ENCODE peak calls at places on chromosomes 4 and X, in eight cellular contexts. One of them, this sample, is unnamed. For H3K27me3, the result is how much of the 10 kb centered on the place peaks cover.

GRCh38 chrX:134537179-134537945 is 77.4 kb downstream of the HPRT1 start:
- DNase-seq in MG63: no peak
- DNase-seq in hepatocyte: peak
- DNase-seq in GM23338: no peak
- DNase-seq in neural progenitor cell: no peak
- DNase-seq in dorsolateral prefrontal cortex: no peak
- DNase-seq in CD8-positive, alpha-beta T cell: no peak
- DNase-seq in left ventricle myocardium inferior: no peak
- DNase-seq in this sample: peak

GRCh38 chrX:127243654-127244053 is 424.1 kb downstream of the PRR32 start:
- DNase-seq in dorsolateral prefrontal cortex: no peak
- DNase-seq in left ventricle myocardium inferior: no peak
- DNase-seq in GM23338: no peak
- DNase-seq in CD8-positive, alpha-beta T cell: no peak
- DNase-seq in MG63: no peak
- DNase-seq in hepatocyte: no peak
- DNase-seq in neural progenitor cell: no peak
- DNase-seq in this sample: no peak

GRCh38 chr4:82790060-82790660 is 8.4 kb downstream of the SCD5 start:
- DNase-seq in hepatocyte: no peak
- DNase-seq in CD8-positive, alpha-beta T cell: no peak
- DNase-seq in dorsolateral prefrontal cortex: peak
- DNase-seq in left ventricle myocardium inferior: no peak
- DNase-seq in GM23338: no peak
- DNase-seq in neural progenitor cell: no peak
- DNase-seq in MG63: no peak
- DNase-seq in this sample: no peak

GRCh38 chr4:104262678-104263077 is 232.0 kb downstream of the CXXC4 start:
- DNase-seq in left ventricle myocardium inferior: no peak
- DNase-seq in GM23338: no peak
- DNase-seq in MG63: no peak
- DNase-seq in CD8-positive, alpha-beta T cell: no peak
- DNase-seq in dorsolateral prefrontal cortex: no peak
- DNase-seq in neural progenitor cell: no peak
- DNase-seq in hepatocyte: no peak
- DNase-seq in this sample: no peak

GRCh38 chr4:168736831-168737230 is 240.0 kb downstream of the PALLD start:
- DNase-seq in CD8-positive, alpha-beta T cell: no peak
- DNase-seq in dorsolateral prefrontal cortex: no peak
- DNase-seq in MG63: no peak
- DNase-seq in GM23338: no peak
- DNase-seq in neural progenitor cell: no peak
- DNase-seq in left ventricle myocardium inferior: no peak
- DNase-seq in hepatocyte: no peak
- DNase-seq in this sample: no peak

GRCh38 chrX:36978886-36979285 is 29.3 kb upstream of the FAM47C start:
- DNase-seq in MG63: no peak
- DNase-seq in neural progenitor cell: no peak
- DNase-seq in hepatocyte: no peak
- DNase-seq in dorsolateral prefrontal cortex: no peak
- DNase-seq in left ventricle myocardium inferior: no peak
- DNase-seq in GM23338: no peak
- DNase-seq in CD8-positive, alpha-beta T cell: no peak
- DNase-seq in this sample: no peak

GRCh38 chr4:88137112-88137511 is 21.3 kb downstream of the ABCG2 start:
- DNase-seq in CD8-positive, alpha-beta T cell: no peak
- DNase-seq in dorsolateral prefrontal cortex: no peak
- DNase-seq in MG63: peak
- DNase-seq in hepatocyte: no peak
- DNase-seq in left ventricle myocardium inferior: no peak
- DNase-seq in GM23338: no peak
- DNase-seq in neural progenitor cell: no peak
- DNase-seq in this sample: no peak

GRCh38 chrX:76253432-76253831 is 80.6 kb downstream of the PBDC1 start:
- DNase-seq in MG63: peak
- DNase-seq in CD8-positive, alpha-beta T cell: no peak
- DNase-seq in neural progenitor cell: peak
- DNase-seq in GM23338: peak
- DNase-seq in dorsolateral prefrontal cortex: no peak
- DNase-seq in hepatocyte: peak
- DNase-seq in left ventricle myocardium inferior: no peak
- DNase-seq in this sample: no peak

GRCh38 chrX:9739130-9739529 is 26.5 kb downstream of the GPR143 start:
- DNase-seq in CD8-positive, alpha-beta T cell: no peak
- DNase-seq in MG63: no peak
- DNase-seq in hepatocyte: no peak
- DNase-seq in neural progenitor cell: no peak
- DNase-seq in GM23338: no peak
- DNase-seq in left ventricle myocardium inferior: no peak
- DNase-seq in dorsolateral prefrontal cortex: no peak
- DNase-seq in this sample: no peak

GRCh38 chr4:140426610-140427103 is 791 bp downstream of the CLGN start:
- DNase-seq in MG63: peak
- DNase-seq in left ventricle myocardium inferior: peak
- DNase-seq in CD8-positive, alpha-beta T cell: no peak
- DNase-seq in dorsolateral prefrontal cortex: no peak
- DNase-seq in neural progenitor cell: peak
- DNase-seq in hepatocyte: peak
- DNase-seq in GM23338: peak
- DNase-seq in this sample: no peak

GRCh38 chrX:427812-428725 is 41.4 kb upstream of the PPP2R3B start:
- DNase-seq in hepatocyte: peak
- DNase-seq in CD8-positive, alpha-beta T cell: no peak
- DNase-seq in MG63: peak
- DNase-seq in left ventricle myocardium inferior: no peak
- DNase-seq in neural progenitor cell: peak
- DNase-seq in dorsolateral prefrontal cortex: no peak
- DNase-seq in GM23338: peak
- DNase-seq in this sample: no peak

GRCh38 chrX:85244411-85245210 is 820 bp downstream of the ZNF711 start:
- DNase-seq in MG63: peak
- DNase-seq in left ventricle myocardium inferior: no peak
- DNase-seq in neural progenitor cell: peak
- DNase-seq in CD8-positive, alpha-beta T cell: no peak
- DNase-seq in dorsolateral prefrontal cortex: no peak
- DNase-seq in GM23338: peak
- DNase-seq in hepatocyte: peak
- DNase-seq in this sample: no peak

GRCh38 chr4:152635876-152636275 is 43.9 kb downstream of the TMEM154 start:
- DNase-seq in left ventricle myocardium inferior: no peak
- DNase-seq in MG63: no peak
- DNase-seq in hepatocyte: no peak
- DNase-seq in neural progenitor cell: no peak
- DNase-seq in GM23338: no peak
- DNase-seq in dorsolateral prefrontal cortex: no peak
- DNase-seq in CD8-positive, alpha-beta T cell: no peak
- DNase-seq in this sample: no peak

GRCh38 chrX:154780968-154781367 is 18.3 kb downstream of the DKC1 start:
- DNase-seq in CD8-positive, alpha-beta T cell: no peak
- DNase-seq in hepatocyte: no peak
- DNase-seq in left ventricle myocardium inferior: no peak
- DNase-seq in neural progenitor cell: no peak
- DNase-seq in MG63: no peak
- DNase-seq in GM23338: no peak
- DNase-seq in dorsolateral prefrontal cortex: no peak
- DNase-seq in this sample: no peak

GRCh38 chrX:154774622-154775021 is 12.0 kb downstream of the DKC1 start:
- DNase-seq in neural progenitor cell: no peak
- DNase-seq in dorsolateral prefrontal cortex: no peak
- DNase-seq in CD8-positive, alpha-beta T cell: no peak
- DNase-seq in left ventricle myocardium inferior: no peak
- DNase-seq in hepatocyte: no peak
- DNase-seq in MG63: no peak
- DNase-seq in GM23338: no peak
- DNase-seq in this sample: no peak

GRCh38 chrX:154779261-154779660 is 16.6 kb downstream of the DKC1 start:
- DNase-seq in neural progenitor cell: no peak
- DNase-seq in left ventricle myocardium inferior: no peak
- DNase-seq in dorsolateral prefrontal cortex: no peak
- DNase-seq in hepatocyte: no peak
- DNase-seq in CD8-positive, alpha-beta T cell: no peak
- DNase-seq in MG63: no peak
- DNase-seq in GM23338: no peak
- DNase-seq in this sample: no peak

GRCh38 chrX:154775611-154776349 is 13.1 kb downstream of the DKC1 start:
- DNase-seq in left ventricle myocardium inferior: peak
- DNase-seq in hepatocyte: no peak
- DNase-seq in GM23338: no peak
- DNase-seq in MG63: peak
- DNase-seq in dorsolateral prefrontal cortex: peak
- DNase-seq in neural progenitor cell: no peak
- DNase-seq in CD8-positive, alpha-beta T cell: no peak
- DNase-seq in this sample: no peak

DNA sequence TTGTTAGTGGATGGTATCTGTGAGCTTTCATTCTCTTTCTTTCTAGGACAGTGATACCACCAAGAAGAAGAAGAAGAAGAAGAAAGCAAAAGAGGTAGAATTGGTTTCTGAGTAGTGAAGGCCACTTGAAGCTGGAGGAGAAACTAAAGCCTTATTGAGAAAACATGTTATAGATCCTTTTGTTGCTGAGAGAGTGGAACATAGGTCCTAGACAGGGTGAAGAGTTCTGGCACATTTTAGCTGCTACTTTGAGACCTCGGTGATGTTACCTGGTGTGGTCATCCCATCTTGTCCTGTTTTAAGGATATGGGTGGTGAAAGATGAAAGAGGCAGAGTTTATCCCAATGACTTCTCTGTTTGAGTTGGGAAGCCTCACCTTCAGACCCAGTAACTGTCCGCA is 14.1 kb downstream of the DKC1 start:
- DNase-seq in left ventricle myocardium inferior: no peak
- DNase-seq in hepatocyte: no peak
- DNase-seq in neural progenitor cell: no peak
- DNase-seq in dorsolateral prefrontal cortex: no peak
- DNase-seq in CD8-positive, alpha-beta T cell: no peak
- DNase-seq in GM23338: no peak
- DNase-seq in MG63: no peak
- DNase-seq in this sample: no peak
- H3K27me3 ChIP-seq in left ventricle myocardium inferior: under half
- H3K27me3 ChIP-seq in hepatocyte: under half
- H3K27me3 ChIP-seq in neural progenitor cell: under half
- H3K27me3 ChIP-seq in dorsolateral prefrontal cortex: under half
- H3K27me3 ChIP-seq in CD8-positive, alpha-beta T cell: under half
- H3K27me3 ChIP-seq in GM23338: under half
- H3K27me3 ChIP-seq in MG63: under half
- H3K27me3 ChIP-seq in this sample: under half

GRCh38 chrX:16457239-16457638 is 192.7 kb upstream of the S100G start:
- DNase-seq in left ventricle myocardium inferior: no peak
- DNase-seq in GM23338: no peak
- DNase-seq in neural progenitor cell: no peak
- DNase-seq in hepatocyte: no peak
- DNase-seq in dorsolateral prefrontal cortex: no peak
- DNase-seq in CD8-positive, alpha-beta T cell: no peak
- DNase-seq in MG63: no peak
- DNase-seq in this sample: no peak

GRCh38 chrX:16451331-16451730 is 198.6 kb upstream of the S100G start:
- DNase-seq in CD8-positive, alpha-beta T cell: no peak
- DNase-seq in left ventricle myocardium inferior: no peak
- DNase-seq in GM23338: no peak
- DNase-seq in dorsolateral prefrontal cortex: no peak
- DNase-seq in hepatocyte: peak
- DNase-seq in neural progenitor cell: no peak
- DNase-seq in MG63: no peak
- DNase-seq in this sample: no peak
- H3K27me3 ChIP-seq in CD8-positive, alpha-beta T cell: under half
- H3K27me3 ChIP-seq in left ventricle myocardium inferior: under half
- H3K27me3 ChIP-seq in GM23338: under half
- H3K27me3 ChIP-seq in dorsolateral prefrontal cortex: under half
- H3K27me3 ChIP-seq in hepatocyte: under half
- H3K27me3 ChIP-seq in neural progenitor cell: under half
- H3K27me3 ChIP-seq in MG63: under half
- H3K27me3 ChIP-seq in this sample: under half

GRCh38 chrX:137427061-137427778 is 138.7 kb upstream of the ZIC3 start:
- DNase-seq in hepatocyte: no peak
- DNase-seq in MG63: no peak
- DNase-seq in CD8-positive, alpha-beta T cell: no peak
- DNase-seq in dorsolateral prefrontal cortex: no peak
- DNase-seq in GM23338: peak
- DNase-seq in neural progenitor cell: peak
- DNase-seq in left ventricle myocardium inferior: no peak
- DNase-seq in this sample: no peak

GRCh38 chrX:137425273-137425902 is 140.5 kb upstream of the ZIC3 start:
- DNase-seq in hepatocyte: no peak
- DNase-seq in MG63: no peak
- DNase-seq in GM23338: peak
- DNase-seq in left ventricle myocardium inferior: no peak
- DNase-seq in dorsolateral prefrontal cortex: no peak
- DNase-seq in CD8-positive, alpha-beta T cell: no peak
- DNase-seq in neural progenitor cell: peak
- DNase-seq in this sample: no peak

GRCh38 chrX:137423241-137423640 is 142.7 kb upstream of the ZIC3 start:
- DNase-seq in MG63: no peak
- DNase-seq in GM23338: no peak
- DNase-seq in neural progenitor cell: no peak
- DNase-seq in CD8-positive, alpha-beta T cell: no peak
- DNase-seq in hepatocyte: no peak
- DNase-seq in left ventricle myocardium inferior: no peak
- DNase-seq in dorsolateral prefrontal cortex: no peak
- DNase-seq in this sample: no peak

GRCh38 chrX:137427813-137428212 is 138.1 kb upstream of the ZIC3 start:
- DNase-seq in neural progenitor cell: peak
- DNase-seq in dorsolateral prefrontal cortex: no peak
- DNase-seq in left ventricle myocardium inferior: no peak
- DNase-seq in GM23338: peak
- DNase-seq in hepatocyte: no peak
- DNase-seq in MG63: no peak
- DNase-seq in CD8-positive, alpha-beta T cell: no peak
- DNase-seq in this sample: no peak

GRCh38 chrX:137424679-137425078 is 141.2 kb upstream of the ZIC3 start:
- DNase-seq in left ventricle myocardium inferior: no peak
- DNase-seq in GM23338: peak
- DNase-seq in CD8-positive, alpha-beta T cell: no peak
- DNase-seq in dorsolateral prefrontal cortex: no peak
- DNase-seq in hepatocyte: no peak
- DNase-seq in neural progenitor cell: peak
- DNase-seq in MG63: no peak
- DNase-seq in this sample: no peak
- H3K27me3 ChIP-seq in left ventricle myocardium inferior: half or more
- H3K27me3 ChIP-seq in GM23338: half or more
- H3K27me3 ChIP-seq in CD8-positive, alpha-beta T cell: under half
- H3K27me3 ChIP-seq in dorsolateral prefrontal cortex: under half
- H3K27me3 ChIP-seq in hepatocyte: half or more
- H3K27me3 ChIP-seq in neural progenitor cell: half or more
- H3K27me3 ChIP-seq in MG63: under half
- H3K27me3 ChIP-seq in this sample: under half

DNA sequence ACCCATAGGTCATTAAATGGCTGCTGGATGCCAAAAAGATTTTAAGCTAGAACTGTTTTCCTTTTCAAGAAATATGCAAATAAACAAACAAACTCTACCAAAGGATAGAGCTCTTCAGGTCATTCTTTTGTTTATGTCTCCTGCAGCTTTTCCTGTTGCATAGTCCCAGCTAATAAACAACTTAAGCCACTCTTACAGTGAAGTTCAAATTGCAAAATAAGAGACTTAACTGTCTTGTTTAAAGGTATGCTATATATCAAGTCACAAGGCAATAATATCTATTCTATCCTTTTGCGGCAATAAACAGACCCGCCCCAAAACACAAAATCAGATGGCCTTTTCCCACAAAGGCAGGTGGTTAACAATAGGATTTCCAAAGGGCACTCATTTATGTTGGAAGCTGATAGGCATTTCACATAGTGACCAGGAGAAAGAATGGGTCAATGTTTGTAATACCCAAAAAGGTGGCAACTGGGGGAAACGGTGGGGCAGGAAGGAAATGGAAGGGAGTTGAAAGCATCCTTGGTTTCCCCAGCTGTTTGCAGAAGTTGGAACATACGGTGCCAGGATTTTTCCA is 15.3 kb downstream of the HAND2 start:
- DNase-seq in dorsolateral prefrontal cortex: no peak
- DNase-seq in hepatocyte: peak
- DNase-seq in MG63: no peak
- DNase-seq in neural progenitor cell: no peak
- DNase-seq in left ventricle myocardium inferior: no peak
- DNase-seq in GM23338: peak
- DNase-seq in CD8-positive, alpha-beta T cell: no peak
- DNase-seq in this sample: no peak
- H3K27me3 ChIP-seq in dorsolateral prefrontal cortex: half or more
- H3K27me3 ChIP-seq in hepatocyte: half or more
- H3K27me3 ChIP-seq in MG63: under half
- H3K27me3 ChIP-seq in neural progenitor cell: half or more
- H3K27me3 ChIP-seq in left ventricle myocardium inferior: under half
- H3K27me3 ChIP-seq in GM23338: half or more
- H3K27me3 ChIP-seq in CD8-positive, alpha-beta T cell: under half
- H3K27me3 ChIP-seq in this sample: under half